ENCODE peak calls at places on chromosomes 13 and 19, in seven cellular contexts. S is GM23248; U is aorta; Z is CD8-positive, alpha-beta T cell; F is keratinocyte; H is left lung; Q is fibroblast of lung. B is an unnamed sample. For H3K36me3 and H3K9me3, the result is how much of the 10 kb centered on the place peaks cover.

GRCh38 chr19:5309438-5310204 is 31.0 kb downstream of the PTPRS start:
- DNase-seq in Q (peak), Z (no peak), H (no peak), S (peak), U (no peak), F (no peak), B (no peak)

GRCh38 chr13:100409132-100409531 is 179.5 kb downstream of the GGACT start:
- DNase-seq in U (no peak), F (no peak), S (peak), Q (no peak), Z (no peak), H (no peak), B (no peak)

GRCh38 chr13:42883142-42883541 is 101.8 kb downstream of the FAM216B start:
- DNase-seq in S (peak), F (no peak), H (no peak), Q (no peak), Z (no peak), U (no peak), B (no peak)

GRCh38 chr19:40389404-40390083 is 437 bp downstream of the HIPK4 start:
- DNase-seq in H (no peak), Z (no peak), F (no peak), Q (no peak), S (no peak), U (no peak), B (no peak)

GRCh38 chr19:6045108-6045507 is 65.2 kb downstream of the RFX2 start:
- DNase-seq in S (no peak), F (no peak), Q (no peak), Z (no peak), H (no peak), U (no peak), B (no peak)

GRCh38 chr19:48681127-48681470 is 8.3 kb upstream of the NTN5 start:
- DNase-seq in F (no peak), H (no peak), S (peak), Q (peak), U (no peak), Z (no peak), B (no peak)

GRCh38 chr19:50025794-50026549 is at the start of gene ZNF473:
- DNase-seq in U (peak), H (peak), Q (peak), F (peak), Z (peak), S (peak), B (peak)

GRCh38 chr19:5360003-5360820 is 19.6 kb upstream of the PTPRS start:
- DNase-seq in H (no peak), U (no peak), Q (no peak), S (peak), F (no peak), Z (no peak), B (no peak)

GRCh38 chr19:2385053-2385721 is 25.1 kb downstream of the TMPRSS9 start:
- DNase-seq in U (no peak), Q (peak), F (peak), S (peak), Z (no peak), H (no peak), B (peak)

GRCh38 chr13:110317496-110318195 is 10.6 kb downstream of the COL4A2 start:
- DNase-seq in U (no peak), Q (no peak), F (no peak), Z (no peak), S (no peak), H (no peak), B (no peak)

GRCh38 chr13:35765941-35766340 is 289.5 kb upstream of the MAB21L1 start:
- DNase-seq in H (no peak), U (no peak), S (no peak), Z (no peak), F (no peak), Q (no peak), B (no peak)

GRCh38 chr19:10747674-10748073 is 29.8 kb downstream of the DNM2 start:
- DNase-seq in Q (no peak), H (no peak), U (no peak), F (no peak), S (no peak), Z (no peak), B (no peak)

GRCh38 chr19:30442715-30443114 is 70.5 kb downstream of the ZNF536 start:
- DNase-seq in U (no peak), S (no peak), F (no peak), Z (no peak), H (no peak), Q (no peak), B (no peak)

GRCh38 chr19:2469102-2469914 is 6.6 kb upstream of the GADD45B start:
- DNase-seq in U (no peak), Z (peak), F (peak), S (peak), Q (peak), H (no peak), B (no peak)

GRCh38 chr13:44609137-44609536 is 33.0 kb upstream of the TSC22D1 start:
- DNase-seq in U (no peak), S (no peak), Q (no peak), Z (no peak), H (no peak), F (no peak), B (no peak)

GRCh38 chr19:6768236-6768785 is 1.1 kb upstream of the SH2D3A start:
- DNase-seq in Q (no peak), H (no peak), S (no peak), F (no peak), Z (peak), U (no peak), B (no peak)

GRCh38 chr19:28606269-28607032 is 606.5 kb downstream of the UQCRFS1 start:
- DNase-seq in S (no peak), Z (no peak), U (no peak), F (no peak), Q (no peak), H (no peak), B (no peak)

GRCh38 chr13:36192166-36192565 is 22.2 kb downstream of the SOHLH2 start:
- DNase-seq in H (no peak), U (no peak), Q (no peak), Z (no peak), S (peak), F (no peak), B (no peak)

GRCh38 chr13:50127017-50127725 is 111.9 kb downstream of the KCNRG start:
- DNase-seq in U (peak), Z (peak), Q (peak), F (no peak), S (peak), H (peak), B (no peak)

GRCh38 chr13:75302031-75302430 is 179.9 kb downstream of the TBC1D4 start:
- DNase-seq in Z (no peak), Q (peak), U (no peak), H (no peak), S (no peak), F (no peak), B (no peak)

GRCh38 chr13:106296723-106297122 is 238.7 kb downstream of the EFNB2 start:
- DNase-seq in Z (no peak), H (no peak), U (no peak), Q (peak), F (no peak), S (no peak), B (no peak)

GRCh38 chr19:53912653-53913052 is 3.6 kb downstream of the CACNG7 start:
- DNase-seq in Q (no peak), H (no peak), U (no peak), S (no peak), F (no peak), Z (no peak), B (no peak)

GRCh38 chr19:17073869-17074627 is 1.2 kb downstream of the HAUS8 start:
- DNase-seq in Q (no peak), Z (no peak), F (no peak), S (peak), H (no peak), U (no peak), B (no peak)

GRCh38 chr13:102873653-102874052 is 27.8 kb downstream of the ERCC5 start:
- DNase-seq in U (no peak), F (no peak), Q (peak), Z (no peak), H (no peak), S (peak), B (no peak)

GRCh38 chr13:102878491-102878890 is 32.7 kb downstream of the ERCC5 start:
- DNase-seq in Z (no peak), H (no peak), U (no peak), S (peak), Q (peak), F (no peak), B (no peak)

GRCh38 chr13:102872531-102872930 is 26.7 kb downstream of the ERCC5 start:
- DNase-seq in Z (no peak), S (no peak), U (no peak), Q (no peak), H (no peak), F (no peak), B (no peak)

GRCh38 chr13:102879793-102880499 is 34.1 kb downstream of the ERCC5 start:
- DNase-seq in U (no peak), S (no peak), Z (no peak), F (no peak), H (no peak), Q (no peak), B (no peak)

DNA sequence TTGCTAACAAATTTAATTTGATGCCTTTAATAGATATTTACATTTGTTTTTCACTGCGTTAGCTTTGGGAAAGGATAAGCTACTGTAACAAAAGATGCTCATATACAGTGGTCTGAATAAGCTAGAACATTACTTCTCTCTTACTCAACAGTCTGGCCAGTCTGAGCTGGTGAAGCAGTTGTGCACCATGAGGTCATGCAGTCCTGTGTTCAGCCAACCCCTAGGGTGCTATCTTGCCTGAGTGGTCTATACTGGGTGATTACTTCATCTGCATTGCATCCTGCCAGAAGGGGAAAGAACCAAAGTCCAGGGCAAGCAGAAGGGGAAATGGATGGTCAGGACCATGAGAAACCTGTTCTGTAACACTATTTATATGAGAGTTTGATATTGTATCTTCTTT is 31.5 kb downstream of the ERCC5 start:
- DNase-seq in F (no peak), S (peak), U (no peak), H (no peak), Q (peak), Z (no peak), B (no peak)
- H3K36me3 ChIP-seq in F (under half), S (under half), U (under half), H (under half), Q (under half), Z (under half), B (under half)

GRCh38 chr19:43956827-43957226 is 5.8 kb downstream of the ZNF221 start:
- DNase-seq in Q (no peak), F (no peak), H (no peak), S (no peak), U (no peak), Z (no peak), B (no peak)
- H3K9me3 ChIP-seq in Q (under half), F (under half), H (half or more), S (under half), U (under half), Z (under half), B (under half)

DNA sequence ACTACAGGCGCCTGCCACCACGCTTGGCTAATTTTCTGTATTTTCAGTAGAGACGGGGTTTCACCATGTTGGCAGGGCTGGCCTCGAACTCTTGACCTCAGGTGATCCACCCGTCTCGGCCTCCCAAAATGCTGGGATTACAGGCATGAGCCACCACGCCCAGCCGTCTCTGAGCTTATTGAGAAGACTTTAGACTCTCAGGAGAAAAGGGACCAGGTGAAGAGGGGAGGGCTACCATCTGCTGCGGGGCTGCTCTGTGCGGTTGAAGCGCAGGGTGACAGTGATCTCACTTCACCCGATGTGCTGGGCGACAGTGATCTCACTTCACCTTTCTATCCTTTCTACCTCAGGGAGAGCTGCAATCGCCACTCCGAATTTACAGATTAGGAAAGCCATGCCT is 25.3 kb downstream of the PDCD5 start:
- DNase-seq in H (no peak), S (no peak), Z (no peak), Q (no peak), U (no peak), F (no peak), B (no peak)
- H3K36me3 ChIP-seq in H (under half), S (under half), Z (under half), Q (under half), U (under half), F (under half), B (half or more)

DNA sequence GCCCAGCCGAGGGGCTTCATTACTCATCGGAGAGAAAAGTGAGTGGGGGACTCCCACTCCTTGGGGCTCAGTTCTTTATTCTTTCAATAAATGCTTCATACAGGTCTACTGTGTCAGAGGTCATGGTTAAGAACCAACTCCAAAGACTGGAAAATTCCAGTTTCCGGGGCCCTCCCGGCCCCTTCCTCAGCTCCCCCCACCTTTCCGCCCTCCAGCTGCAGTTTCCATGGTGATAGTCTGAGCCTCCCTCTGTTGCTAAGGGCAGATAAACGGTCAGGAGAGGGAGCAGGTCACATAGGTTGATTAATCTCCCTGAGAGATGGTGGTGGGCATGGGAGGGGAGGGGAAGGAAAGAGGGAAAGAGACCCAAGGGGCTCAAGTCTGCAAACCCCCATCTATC is 131.5 kb upstream of the USP29 start:
- DNase-seq in S (no peak), Q (no peak), Z (no peak), U (no peak), H (no peak), F (no peak), B (no peak)
- H3K9me3 ChIP-seq in S (under half), Q (under half), Z (under half), U (under half), H (half or more), F (under half), B (under half)

B was measured in HAP-1.